ENCODE peak calls at places on chromosomes 3 and 15, in seven cellular contexts. H, S, V, R, J, L and I are unnamed samples.

GRCh38 chr3:101852983-101853382 is 3.7 kb downstream of the NFKBIZ start:
- DNase-seq in H (no peak), S (no peak), V (no peak), R (no peak), J (no peak), L (no peak), I (no peak)

GRCh38 chr3:182570934-182571594 is 222.2 kb upstream of the ATP11B start:
- DNase-seq in H (no peak), S (no peak), V (no peak), R (no peak), J (no peak), L (no peak), I (no peak)

GRCh38 chr3:65039754-65040210 is 352.0 kb upstream of the ADAMTS9 start:
- DNase-seq in H (no peak), S (no peak), V (no peak), R (no peak), J (peak), L (peak), I (no peak)

GRCh38 chr3:128487813-128488635 is 5.0 kb downstream of the GATA2 start:
- DNase-seq in H (peak), S (peak), V (peak), R (no peak), J (peak), L (peak), I (no peak)

GRCh38 chr3:195094211-195094921 is 176.6 kb downstream of the XXYLT1 start:
- DNase-seq in H (peak), S (no peak), V (peak), R (no peak), J (no peak), L (no peak), I (no peak)

GRCh38 chr3:16319723-16320122 is 54.7 kb downstream of the OXNAD1 start:
- DNase-seq in H (no peak), S (no peak), V (no peak), R (no peak), J (no peak), L (no peak), I (no peak)

GRCh38 chr3:72306800-72307341 is 521.9 kb upstream of the PROK2 start:
- DNase-seq in H (peak), S (no peak), V (no peak), R (no peak), J (peak), L (peak), I (no peak)

GRCh38 chr3:63791974-63792373 is 27.1 kb upstream of the C3orf49 start:
- DNase-seq in H (no peak), S (no peak), V (peak), R (no peak), J (peak), L (peak), I (no peak)

GRCh38 chr3:50573566-50574279 is 4.4 kb downstream of the HEMK1 start:
- DNase-seq in H (no peak), S (no peak), V (no peak), R (no peak), J (no peak), L (no peak), I (peak)

GRCh38 chr15:58527573-58528196 is 95.9 kb downstream of the LIPC start:
- DNase-seq in H (no peak), S (no peak), V (no peak), R (no peak), J (no peak), L (no peak), I (no peak)

GRCh38 chr3:133880287-133880686 is 15.4 kb downstream of the RAB6B start:
- DNase-seq in H (peak), S (no peak), V (peak), R (no peak), J (no peak), L (no peak), I (no peak)

GRCh38 chr15:38275951-38276350 is 23.3 kb downstream of the SPRED1 start:
- DNase-seq in H (no peak), S (no peak), V (no peak), R (no peak), J (peak), L (peak), I (no peak)

GRCh38 chr3:30438121-30438520 is 168.3 kb upstream of the TGFBR2 start:
- DNase-seq in H (no peak), S (no peak), V (no peak), R (no peak), J (no peak), L (no peak), I (no peak)

GRCh38 chr3:147412917-147413711 is 3.9 kb downstream of the ZIC1 start:
- DNase-seq in H (peak), S (no peak), V (no peak), R (no peak), J (no peak), L (peak), I (no peak)

DNA sequence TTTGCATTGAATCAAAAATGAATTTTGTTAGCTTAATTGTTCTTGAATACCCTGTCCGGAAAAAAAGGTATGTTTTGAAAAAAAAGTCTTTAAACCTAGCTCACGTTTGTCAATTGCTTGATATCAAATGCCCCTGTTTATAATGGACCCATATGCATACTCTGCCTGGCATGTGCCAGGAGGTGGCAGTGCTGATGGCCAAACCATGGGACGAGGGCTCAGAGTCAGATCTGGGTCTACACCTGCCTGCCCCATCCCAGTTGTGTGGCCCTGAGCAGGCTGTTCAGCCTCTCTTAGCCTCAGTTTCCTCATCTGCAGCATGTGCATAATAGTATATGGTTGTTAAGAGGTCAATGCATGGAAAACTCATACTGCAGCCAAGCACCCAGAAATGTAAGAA is 38.8 kb downstream of the PRKCD start:
- DNase-seq in H (no peak), S (no peak), V (no peak), R (no peak), J (peak), L (no peak), I (no peak)
- TF ChIP-seq CTCF in H (no peak), S (no peak), V (no peak), R (no peak), J (peak), L (no peak), I (no peak)

GRCh38 chr3:33954956-33955355 is 156.5 kb downstream of the PDCD6IP start:
- DNase-seq in H (no peak), S (no peak), V (no peak), R (no peak), J (no peak), L (no peak), I (no peak)
- TF ChIP-seq CTCF in H (no peak), S (no peak), V (no peak), R (no peak), J (no peak), L (no peak), I (no peak)

GRCh38 chr15:92938387-92938786 is 38.3 kb downstream of the CHD2 start:
- DNase-seq in H (no peak), S (no peak), V (no peak), R (no peak), J (no peak), L (no peak), I (no peak)
- TF ChIP-seq CTCF in H (no peak), S (peak), V (peak), R (no peak), J (peak), L (peak), I (peak)

GRCh38 chr3:139285691-139286090 is 58.1 kb upstream of the MRPS22 start:
- DNase-seq in H (no peak), S (no peak), V (no peak), R (no peak), J (no peak), L (no peak), I (no peak)

GRCh38 chr3:139281512-139282196 is 62.2 kb upstream of the MRPS22 start:
- DNase-seq in H (no peak), S (no peak), V (no peak), R (no peak), J (no peak), L (no peak), I (no peak)

GRCh38 chr3:139284221-139284620 is 59.6 kb upstream of the MRPS22 start:
- DNase-seq in H (no peak), S (no peak), V (no peak), R (no peak), J (no peak), L (no peak), I (no peak)

GRCh38 chr3:139281096-139281495 is 62.7 kb upstream of the MRPS22 start:
- DNase-seq in H (no peak), S (no peak), V (no peak), R (no peak), J (peak), L (peak), I (no peak)

GRCh38 chr3:139283301-139283700 is 60.5 kb upstream of the MRPS22 start:
- DNase-seq in H (no peak), S (no peak), V (no peak), R (no peak), J (no peak), L (no peak), I (no peak)
- TF ChIP-seq CTCF in H (no peak), S (no peak), V (no peak), R (no peak), J (no peak), L (no peak), I (no peak)

GRCh38 chr3:185714085-185714484 is 110.8 kb downstream of the IGF2BP2 start:
- DNase-seq in H (no peak), S (no peak), V (no peak), R (no peak), J (no peak), L (no peak), I (no peak)
- TF ChIP-seq CTCF in H (no peak), S (no peak), V (no peak), R (no peak), J (no peak), L (no peak), I (no peak)

DNA sequence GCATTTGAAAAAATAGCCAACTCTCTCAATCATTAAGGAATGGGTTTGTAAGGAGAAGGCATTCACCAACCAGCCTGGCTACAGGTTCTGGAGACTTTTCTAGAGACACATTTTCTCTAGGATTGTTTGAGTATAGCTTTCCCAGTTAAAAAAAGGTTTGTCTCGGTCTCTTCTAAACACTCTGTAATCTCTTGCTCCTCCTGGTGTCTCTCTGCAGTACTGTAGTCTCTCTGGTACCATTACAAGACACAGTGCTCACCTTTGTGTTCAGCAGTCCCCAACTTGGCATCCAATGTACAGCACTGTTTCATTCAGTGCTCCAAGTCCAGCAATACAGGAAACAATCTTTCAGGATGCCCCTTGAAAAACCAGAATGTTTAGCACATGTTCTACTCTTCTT is 534.4 kb downstream of the ZNF385D start:
- DNase-seq in H (no peak), S (no peak), V (peak), R (no peak), J (peak), L (peak), I (no peak)
- TF ChIP-seq CTCF in H (no peak), S (no peak), V (peak), R (no peak), J (peak), L (peak), I (no peak)

GRCh38 chr3:11835028-11835639 is 11.6 kb downstream of the TAMM41 start:
- DNase-seq in H (no peak), S (no peak), V (no peak), R (no peak), J (peak), L (peak), I (no peak)
- TF ChIP-seq CTCF in H (peak), S (peak), V (peak), R (peak), J (no peak), L (no peak), I (no peak)

GRCh38 chr15:101433396-101433795 is 56.1 kb downstream of the PCSK6 start:
- DNase-seq in H (peak), S (no peak), V (no peak), R (no peak), J (no peak), L (no peak), I (no peak)
- TF ChIP-seq CTCF in H (no peak), S (no peak), V (no peak), R (no peak), J (no peak), L (no peak), I (no peak)